ENCODE peak calls at places on chromosome 12, in five cellular contexts. I is right atrium auricular region, N is mucosa of descending colon, Y is upper lobe of left lung, C is right lobe of liver. R is an unnamed sample.

GRCh38 chr12:101859664-101860607 is 17.4 kb upstream of the DRAM1 start:
- DNase-seq in C (no peak), Y (no peak), N (no peak), I (no peak), R (no peak)

GRCh38 chr12:123106640-123107359 is 44.1 kb downstream of the PITPNM2 start:
- DNase-seq in N (peak; percentile 82), C (no peak), Y (no peak), I (no peak), R (peak; percentile 71)

GRCh38 chr12:4293299-4293941 is 19.9 kb downstream of the CCND2 start:
- DNase-seq in N (no peak), Y (no peak), I (no peak), C (no peak), R (no peak)

GRCh38 chr12:104164635-104165034 is 26.6 kb upstream of the NFYB start:
- DNase-seq in Y (no peak), C (no peak), I (no peak), N (no peak), R (no peak)

GRCh38 chr12:65891987-65892481 is 67.8 kb downstream of the HMGA2 start:
- DNase-seq in N (peak; percentile 51), Y (no peak), I (peak; percentile 86), C (no peak), R (no peak)

GRCh38 chr12:49369723-49370145 is 2.5 kb downstream of the SPATS2 start:
- DNase-seq in N (no peak), I (no peak), Y (no peak), C (no peak), R (no peak)

GRCh38 chr12:532908-533565 is 73.3 kb downstream of the B4GALNT3 start:
- DNase-seq in I (no peak), Y (no peak), N (no peak), C (no peak), R (no peak)

GRCh38 chr12:14825256-14825655 is 11.3 kb upstream of the SMCO3 start:
- DNase-seq in N (no peak), Y (no peak), I (no peak), C (no peak), R (no peak)

GRCh38 chr12:27101290-27101689 is 18.9 kb upstream of the C12orf71 start:
- DNase-seq in C (no peak), N (no peak), Y (no peak), I (no peak), R (no peak)

GRCh38 chr12:49622501-49623141 is 740 bp upstream of the PRPF40B start:
- DNase-seq in N (no peak), Y (peak; percentile 57), C (peak; percentile 66), I (no peak), R (no peak)

GRCh38 chr12:68784015-68784414 is 24.0 kb upstream of the MDM2 start:
- DNase-seq in Y (no peak), C (peak; percentile 45), N (no peak), I (no peak), R (peak; percentile 59)

GRCh38 chr12:19239616-19240234 is 110.2 kb downstream of the PLEKHA5 start:
- DNase-seq in Y (no peak), N (no peak), C (no peak), I (no peak), R (no peak)

GRCh38 chr12:6780573-6780972 is 8.3 kb downstream of the LAG3 start:
- DNase-seq in Y (no peak), N (no peak), C (no peak), I (no peak), R (no peak)

GRCh38 chr12:23204933-23205778 is 580.2 kb downstream of the ETNK1 start:
- DNase-seq in N (no peak), Y (no peak), C (no peak), I (no peak), R (no peak)

GRCh38 chr12:104863549-104863948 is 94.5 kb downstream of the SLC41A2 start:
- DNase-seq in I (no peak), Y (no peak), C (no peak), N (no peak), R (no peak)

GRCh38 chr12:9617124-9617523 is 9.4 kb upstream of the KLRB1 start:
- DNase-seq in C (no peak), Y (no peak), N (no peak), I (no peak), R (no peak)

GRCh38 chr12:123115409-123116111 is 35.3 kb downstream of the PITPNM2 start:
- DNase-seq in Y (no peak), N (no peak), C (no peak), I (peak; percentile 84), R (no peak)

GRCh38 chr12:114588061-114588460 is 95.9 kb downstream of the TBX3 start:
- DNase-seq in C (no peak), N (no peak), Y (no peak), I (no peak), R (no peak)

GRCh38 chr12:98736352-98737326 is 91.5 kb downstream of the APAF1 start:
- DNase-seq in N (no peak), I (no peak), C (peak; percentile 63), Y (no peak), R (no peak)

GRCh38 chr12:69966409-69966808 is 141.4 kb downstream of the MYRFL start:
- DNase-seq in N (no peak), Y (no peak), C (no peak), I (peak; percentile 69), R (no peak)

GRCh38 chr12:48002773-48003218 is 1.5 kb downstream of the COL2A1 start:
- DNase-seq in Y (peak; percentile 87), C (peak; percentile 46), N (no peak), I (no peak), R (no peak)

GRCh38 chr12:30329281-30329680 is 366.4 kb downstream of the IPO8 start:
- DNase-seq in N (no peak), Y (no peak), I (no peak), C (no peak), R (no peak)

GRCh38 chr12:46373303-46374182 is 970 bp upstream of the SLC38A2 start:
- DNase-seq in I (peak; percentile 77), Y (peak; percentile 66), N (peak; percentile 73), C (peak; percentile 71), R (peak; percentile 69)

GRCh38 chr12:116773276-116773731 is 35.2 kb downstream of the RNFT2 start:
- DNase-seq in N (no peak), C (no peak), I (no peak), Y (no peak), R (no peak)

GRCh38 chr12:100499416-100499815 is 25.8 kb downstream of the NR1H4 start:
- DNase-seq in N (no peak), C (no peak), Y (no peak), I (no peak), R (no peak)

GRCh38 chr12:100493371-100494012 is 19.8 kb downstream of the NR1H4 start:
- DNase-seq in N (no peak), C (no peak), Y (no peak), I (no peak), R (no peak)

GRCh38 chr12:100497105-100497795 is 23.6 kb downstream of the NR1H4 start:
- DNase-seq in N (no peak), C (no peak), Y (no peak), I (no peak), R (no peak)

GRCh38 chr12:100494026-100494425 is 20.4 kb downstream of the NR1H4 start:
- DNase-seq in N (no peak), I (no peak), Y (no peak), C (no peak), R (no peak)

GRCh38 chr12:100498141-100498540 is 24.5 kb downstream of the NR1H4 start:
- DNase-seq in N (no peak), Y (no peak), C (no peak), I (no peak), R (no peak)
- H3K4me1 ChIP-seq in N (peaks cover 9% of the 10 kb centered on the region), Y (no peaks in the 10 kb centered on the region), C (no peaks in the 10 kb centered on the region), I (no peaks in the 10 kb centered on the region), R (no peaks in the 10 kb centered on the region)

GRCh38 chr12:110638792-110639191 is 24.9 kb downstream of the TCTN1 start:
- DNase-seq in N (no peak), I (no peak), C (no peak), Y (no peak), R (no peak)
- H3K4me1 ChIP-seq in N (no peaks in the 10 kb centered on the region), I (no peaks in the 10 kb centered on the region), C (no peaks in the 10 kb centered on the region), Y (no peaks in the 10 kb centered on the region), R (no peaks in the 10 kb centered on the region)

GRCh38 chr12:84804691-84805473 is 107.7 kb downstream of the SLC6A15 start:
- DNase-seq in N (no peak), C (no peak), Y (no peak), I (no peak), R (no peak)
- H3K4me1 ChIP-seq in N (no peaks in the 10 kb centered on the region), C (no peaks in the 10 kb centered on the region), Y (no peaks in the 10 kb centered on the region), I (no peaks in the 10 kb centered on the region), R (no peaks in the 10 kb centered on the region)

GRCh38 chr12:54377797-54378515 is 6.6 kb downstream of the ZNF385A start:
- DNase-seq in Y (no peak), I (no peak), N (no peak), C (no peak), R (no peak)
- H3K4me1 ChIP-seq in Y (peaks cover 9% of the 10 kb centered on the region), I (no peaks in the 10 kb centered on the region), N (peaks cover 7% of the 10 kb centered on the region), C (no peaks in the 10 kb centered on the region), R (peaks cover 17% of the 10 kb centered on the region)

GRCh38 chr12:108317303-108318283 is 21.5 kb downstream of the CMKLR1 start:
- DNase-seq in C (no peak), N (no peak), I (no peak), Y (no peak), R (no peak)

GRCh38 chr12:108313236-108313608 is 25.9 kb downstream of the CMKLR1 start:
- DNase-seq in I (no peak), Y (no peak), N (no peak), C (no peak), R (no peak)

GRCh38 chr12:108313609-108314331 is 25.3 kb downstream of the CMKLR1 start:
- DNase-seq in Y (no peak), C (no peak), N (peak; percentile 60), I (no peak), R (peak; percentile 72)

GRCh38 chr12:108316153-108316892 is 22.8 kb downstream of the CMKLR1 start:
- DNase-seq in I (no peak), C (no peak), Y (no peak), N (no peak), R (no peak)

GRCh38 chr12:108315486-108316105 is 23.5 kb downstream of the CMKLR1 start:
- DNase-seq in I (no peak), N (no peak), C (no peak), Y (no peak), R (no peak)
- H3K4me1 ChIP-seq in I (no peaks in the 10 kb centered on the region), N (no peaks in the 10 kb centered on the region), C (no peaks in the 10 kb centered on the region), Y (peaks cover 38% of the 10 kb centered on the region), R (peaks cover 67% of the 10 kb centered on the region)

DNA sequence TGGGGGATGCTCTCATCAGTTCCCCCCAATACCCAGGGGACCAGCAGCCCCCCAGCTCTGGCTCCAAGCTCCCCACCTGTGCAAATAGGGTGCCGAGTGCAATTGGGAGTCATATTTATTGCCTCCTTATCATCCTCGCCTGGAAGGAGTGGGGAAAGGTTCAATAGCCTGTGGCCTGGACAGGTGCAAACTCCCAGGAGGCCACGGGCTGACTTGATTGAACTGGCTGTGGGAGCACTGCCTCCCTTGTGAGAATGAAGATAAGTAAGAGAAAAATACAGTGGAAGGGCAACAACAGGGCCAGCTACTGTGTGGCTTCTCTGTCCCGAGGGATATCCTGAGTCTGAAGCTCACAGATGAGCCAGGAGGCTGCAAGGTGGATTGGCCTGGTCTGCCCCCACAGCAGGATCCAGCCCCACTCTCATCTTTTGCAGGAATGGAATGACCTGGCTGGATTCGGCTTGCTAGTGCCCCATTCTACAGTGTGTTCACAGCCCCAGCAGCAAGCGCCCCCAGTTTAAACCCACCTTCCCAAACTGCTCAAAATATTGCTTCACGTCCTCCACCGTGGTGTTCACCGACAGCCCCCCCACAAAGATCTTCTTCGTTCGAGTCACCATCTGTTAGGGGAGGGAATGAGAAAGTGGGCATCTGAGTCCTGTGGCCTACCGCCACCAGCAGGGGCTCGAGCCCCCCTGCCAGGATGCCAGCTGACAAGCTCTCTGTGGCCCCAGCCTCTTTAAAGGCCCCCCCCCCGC is 6.3 kb downstream of the MSI1 start:
- DNase-seq in C (no peak), Y (no peak), N (no peak), I (no peak), R (no peak)
- H3K4me1 ChIP-seq in C (no peaks in the 10 kb centered on the region), Y (peaks cover 14% of the 10 kb centered on the region), N (peaks cover 26% of the 10 kb centered on the region), I (no peaks in the 10 kb centered on the region), R (peaks cover under 1% of the 10 kb centered on the region)

R was measured in lower lobe of right lung.